ENCODE peak calls at places on chromosomes 12 and 14, in nine cellular contexts. E, Q, G, V, D, U, A, M and R are unnamed samples.

GRCh38 chr12:123034865-123035264 is 54.4 kb downstream of the ARL6IP4 start:
- DNase-seq in E (no peak), Q (peak), G (no peak), V (no peak), D (no peak), U (no peak), A (no peak), M (no peak), R (no peak)

GRCh38 chr12:72282721-72283120 is 10.6 kb downstream of the TRHDE start:
- DNase-seq in E (no peak), Q (peak), G (no peak), V (no peak), D (no peak), U (no peak), A (no peak), M (no peak), R (no peak)

GRCh38 chr14:95248422-95248821 is 71.3 kb downstream of the CLMN start:
- DNase-seq in E (no peak), Q (peak), G (no peak), V (no peak), D (no peak), U (no peak), A (no peak), M (no peak), R (no peak)

GRCh38 chr14:39367387-39367751 is 64.9 kb downstream of the FBXO33 start:
- DNase-seq in E (no peak), Q (no peak), G (no peak), V (no peak), D (no peak), U (no peak), A (no peak), M (no peak), R (no peak)

GRCh38 chr12:95663525-95663924 is 112.2 kb upstream of the USP44 start:
- DNase-seq in E (no peak), Q (peak), G (no peak), V (no peak), D (no peak), U (no peak), A (no peak), M (no peak), R (no peak)

GRCh38 chr12:121376754-121377697 is 22.9 kb upstream of the RNF34 start:
- DNase-seq in E (no peak), Q (peak), G (no peak), V (no peak), D (no peak), U (no peak), A (no peak), M (no peak), R (no peak)

GRCh38 chr14:96748371-96748770 is 48.8 kb upstream of the VRK1 start:
- DNase-seq in E (no peak), Q (no peak), G (no peak), V (no peak), D (no peak), U (no peak), A (no peak), M (no peak), R (no peak)

GRCh38 chr14:65496178-65496993 is 83.9 kb downstream of the FUT8 start:
- DNase-seq in E (no peak), Q (peak), G (no peak), V (no peak), D (no peak), U (no peak), A (no peak), M (no peak), R (no peak)